ENCODE peak calls at places on chromosomes 1 and 21, in four cellular contexts. C, X, K and O are unnamed samples.

GRCh38 chr1:86214605-86215004 is 58.0 kb upstream of the COL24A1 start:
- DNase-seq in X (no peak), K (no peak), C (no peak), O (no peak)

GRCh38 chr1:31423418-31423947 is 10.5 kb downstream of the SERINC2 start:
- DNase-seq in C (no peak), K (peak; percentile 82), X (no peak), O (no peak)

GRCh38 chr21:28442624-28443023 is 550.1 kb downstream of the LTN1 start:
- DNase-seq in C (peak; percentile 74), K (no peak), X (no peak), O (no peak)

GRCh38 chr1:162571696-162572095 is 10.2 kb downstream of the UAP1 start:
- DNase-seq in K (no peak), X (no peak), C (no peak), O (no peak)

GRCh38 chr1:115337633-115338456 is at the start of gene NGF:
- DNase-seq in X (peak; percentile 82), K (no peak), C (peak; percentile 46), O (no peak)

GRCh38 chr1:192516776-192517297 is 58.7 kb upstream of the RGS1 start:
- DNase-seq in X (no peak), C (peak; percentile 90), K (peak; percentile 87), O (peak; percentile 18)

GRCh38 chr1:234559152-234559916 is 50.6 kb downstream of the IRF2BP2 start:
- DNase-seq in X (no peak), K (no peak), C (no peak), O (no peak)

GRCh38 chr21:45330075-45330781 is 42.5 kb upstream of the POFUT2 start:
- DNase-seq in C (peak; percentile 88), X (peak; percentile 66), K (no peak), O (no peak)

GRCh38 chr1:162878000-162878596 is 17.1 kb upstream of the CCDC190 start:
- DNase-seq in X (no peak), K (peak; percentile 35), C (peak; percentile 74), O (no peak)

GRCh38 chr1:230307213-230307612 is 118.9 kb downstream of the PGBD5 start:
- DNase-seq in X (no peak), C (no peak), K (no peak), O (no peak)

GRCh38 chr1:53602376-53602775 is 136.6 kb downstream of the GLIS1 start:
- DNase-seq in C (no peak), K (no peak), X (peak; percentile 14), O (no peak)

GRCh38 chr21:43979654-43980053 is 32.5 kb upstream of the TRAPPC10 start:
- DNase-seq in X (no peak), K (no peak), C (no peak), O (no peak)

GRCh38 chr21:32929633-32930038 is 96.1 kb upstream of the OLIG2 start:
- DNase-seq in C (no peak), X (no peak), K (no peak), O (no peak)

GRCh38 chr1:108645479-108646184 is 15.3 kb downstream of the HENMT1 start:
- DNase-seq in K (no peak), X (no peak), C (no peak), O (peak; percentile 51)

GRCh38 chr1:24635195-24635843 is 7.8 kb upstream of the SRRM1 start:
- DNase-seq in C (peak; percentile 79), K (no peak), X (no peak), O (peak; percentile 39)

GRCh38 chr21:42459583-42460215 is 36.3 kb downstream of the RSPH1 start:
- DNase-seq in C (no peak), X (no peak), K (no peak), O (no peak)

GRCh38 chr1:153685578-153686340 is 7.3 kb downstream of the NPR1 start:
- DNase-seq in K (no peak), C (no peak), X (peak; percentile 15), O (no peak)

GRCh38 chr1:53619811-53620619 is 118.9 kb downstream of the GLIS1 start:
- DNase-seq in C (peak; percentile 45), X (peak; percentile 42), K (no peak), O (no peak)

GRCh38 chr1:26772687-26773086 is 15.1 kb upstream of the PIGV start:
- DNase-seq in K (no peak), C (peak; percentile 83), X (no peak), O (no peak)

GRCh38 chr1:43435146-43436145 is 18.3 kb downstream of the HYI start:
- DNase-seq in K (no peak), X (peak; percentile 27), C (no peak), O (no peak)

GRCh38 chr1:200115532-200115931 is 88.0 kb downstream of the NR5A2 start:
- DNase-seq in X (no peak), C (no peak), K (no peak), O (no peak)

GRCh38 chr1:170674239-170674638 is 10.3 kb downstream of the PRRX1 start:
- DNase-seq in C (no peak), K (no peak), X (no peak), O (no peak)

GRCh38 chr1:237281481-237281880 is 239.5 kb downstream of the RYR2 start:
- DNase-seq in K (no peak), C (no peak), X (no peak), O (no peak)

GRCh38 chr1:89736937-89737733 is 83.7 kb upstream of the LRRC8D start:
- DNase-seq in K (no peak), X (no peak), C (peak; percentile 41), O (no peak)

GRCh38 chr1:171902527-171902926 is 61.2 kb downstream of the DNM3 start:
- DNase-seq in X (no peak), C (no peak), K (no peak), O (no peak)

GRCh38 chr1:21216835-21217811 is 40.4 kb upstream of the EIF4G3 start:
- DNase-seq in X (no peak), K (peak; percentile 72), C (peak; percentile 46), O (peak; percentile 74)

GRCh38 chr21:44737706-44738354 is 26.5 kb upstream of the TSPEAR start:
- DNase-seq in K (peak; percentile 12), C (peak; percentile 47), X (no peak), O (no peak)

GRCh38 chr1:107557095-107557494 is 407.9 kb downstream of the VAV3 start:
- DNase-seq in C (no peak), X (no peak), K (no peak), O (no peak)
- H3K9me3 ChIP-seq in C (no peaks in the 10 kb centered on the region), X (no peaks in the 10 kb centered on the region), K (no peaks in the 10 kb centered on the region), O (no peaks in the 10 kb centered on the region)

DNA sequence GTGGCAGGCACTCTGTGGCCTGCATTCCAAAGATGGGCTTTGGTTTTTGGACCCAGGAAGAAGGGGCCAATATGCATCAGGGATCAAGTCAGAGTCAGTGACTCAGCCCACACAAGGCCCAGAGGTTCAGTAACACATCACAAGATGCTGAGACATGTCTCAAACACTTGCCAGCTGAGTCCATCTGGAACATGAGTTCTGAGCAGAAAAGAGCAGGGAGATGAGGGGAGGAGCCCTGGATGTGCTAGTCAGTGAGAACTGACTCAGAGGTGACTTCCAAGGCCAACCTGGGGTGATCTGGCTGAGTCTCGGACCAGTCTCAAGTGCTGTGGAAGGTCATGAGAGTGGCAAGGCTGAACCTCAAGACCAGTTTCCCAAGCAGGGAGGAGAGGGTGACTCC is 150.1 kb downstream of the CDC7 start:
- DNase-seq in K (no peak), C (peak; percentile 98), X (peak; percentile 61), O (no peak)
- H3K27ac ChIP-seq in K (no peak overlapping the region), C (peak overlapping the region; percentile 70), X (peak overlapping the region; percentile 59), O (no peak overlapping the region)

DNA sequence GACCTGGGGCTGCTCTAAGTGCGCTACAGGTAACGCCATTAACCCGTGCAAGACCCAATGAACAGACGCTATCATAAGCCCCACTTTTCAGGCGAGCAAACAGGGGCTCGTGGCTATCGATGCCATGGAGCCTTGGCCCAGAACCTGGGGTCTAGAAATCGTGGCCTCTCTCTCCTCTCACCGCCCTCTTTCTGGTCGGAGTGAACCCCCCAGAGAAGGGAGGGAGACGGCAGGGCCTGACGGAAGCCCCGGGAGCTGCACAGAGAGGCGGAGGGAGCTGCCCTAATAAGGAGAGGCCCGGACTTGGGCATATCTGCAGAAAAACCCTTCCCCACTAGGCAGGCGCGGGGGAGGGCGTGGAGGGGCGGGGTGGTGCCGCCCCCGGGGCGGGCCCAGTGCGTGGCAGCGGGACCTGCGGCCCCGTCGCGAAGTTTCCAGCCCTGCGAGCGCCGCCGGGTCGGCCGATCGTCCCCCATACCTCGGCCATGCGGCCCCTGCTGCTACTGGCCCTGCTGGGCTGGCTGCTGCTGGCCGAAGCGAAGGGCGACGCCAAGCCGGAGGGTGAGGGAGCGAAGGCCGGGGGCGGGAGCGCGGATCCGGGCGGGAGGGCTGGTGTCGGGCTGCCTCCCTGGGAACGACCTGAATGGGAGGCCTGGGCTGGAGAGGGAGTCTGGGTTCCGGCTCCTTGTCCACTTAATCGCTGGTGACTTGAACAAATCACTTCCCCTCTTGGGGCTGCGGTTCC is at the start of gene PLOD1:
- DNase-seq in K (peak; percentile 91), X (peak; percentile 96), C (peak; percentile 91), O (peak; percentile 83)
- H3K4me1 ChIP-seq in K (peaks cover 18% of the 10 kb centered on the region), X (peaks cover 54% of the 10 kb centered on the region), C (peaks cover 27% of the 10 kb centered on the region), O (peaks cover 9% of the 10 kb centered on the region)

GRCh38 chr1:152448095-152448494 is 34.0 kb upstream of the CRNN start:
- DNase-seq in X (no peak), K (peak; percentile 24), C (no peak), O (no peak)

GRCh38 chr1:152451254-152451653 is 37.2 kb upstream of the CRNN start:
- DNase-seq in X (no peak), K (no peak), C (no peak), O (no peak)

GRCh38 chr1:152447484-152447883 is 33.4 kb upstream of the CRNN start:
- DNase-seq in C (no peak), X (no peak), K (no peak), O (no peak)

GRCh38 chr1:152448496-152448895 is 34.4 kb upstream of the CRNN start:
- DNase-seq in C (no peak), X (no peak), K (no peak), O (no peak)

GRCh38 chr1:152449661-152450060 is 35.6 kb upstream of the CRNN start:
- DNase-seq in C (no peak), X (no peak), K (no peak), O (no peak)
- H3K9me3 ChIP-seq in C (no peaks in the 10 kb centered on the region), X (no peaks in the 10 kb centered on the region), K (no peaks in the 10 kb centered on the region), O (no peaks in the 10 kb centered on the region)